ENCODE peak calls at places on chromosomes 12 and 14, in seven cellular contexts. One of them, this sample, is unnamed.

GRCh38 chr14:76961631-76962302 is 66.7 kb downstream of the IRF2BPL start:
- DNase-seq in PC-9: peak; percentile 100
- DNase-seq in IMR-90: peak; percentile 97
- DNase-seq in CD8-positive, alpha-beta T cell: peak; percentile 91
- DNase-seq in uterus: peak; percentile 90
- DNase-seq in prostate gland: peak; percentile 66
- DNase-seq in neural progenitor cell: peak; percentile 83
- DNase-seq in this sample: peak; percentile 88

GRCh38 chr14:90510208-90510607 is 113.4 kb downstream of the CALM1 start:
- DNase-seq in PC-9: peak; percentile 57
- DNase-seq in uterus: no peak
- DNase-seq in CD8-positive, alpha-beta T cell: no peak
- DNase-seq in IMR-90: no peak
- DNase-seq in neural progenitor cell: no peak
- DNase-seq in prostate gland: peak; percentile 96
- DNase-seq in this sample: no peak

GRCh38 chr14:100528962-100529560 is 58.2 kb downstream of the BEGAIN start:
- DNase-seq in prostate gland: no peak
- DNase-seq in uterus: no peak
- DNase-seq in neural progenitor cell: no peak
- DNase-seq in CD8-positive, alpha-beta T cell: no peak
- DNase-seq in PC-9: no peak
- DNase-seq in IMR-90: no peak
- DNase-seq in this sample: no peak

GRCh38 chr12:48814313-48815280 is 3.7 kb upstream of the CACNB3 start:
- DNase-seq in uterus: peak; percentile 86
- DNase-seq in PC-9: peak; percentile 46
- DNase-seq in neural progenitor cell: peak; percentile 90
- DNase-seq in prostate gland: peak; percentile 81
- DNase-seq in CD8-positive, alpha-beta T cell: peak; percentile 64
- DNase-seq in IMR-90: peak; percentile 75
- DNase-seq in this sample: no peak

GRCh38 chr14:68327231-68327630 is 465.6 kb downstream of the ZFP36L1 start:
- DNase-seq in uterus: no peak
- DNase-seq in neural progenitor cell: no peak
- DNase-seq in PC-9: no peak
- DNase-seq in IMR-90: no peak
- DNase-seq in CD8-positive, alpha-beta T cell: no peak
- DNase-seq in prostate gland: no peak
- DNase-seq in this sample: no peak

GRCh38 chr14:63164108-63164683 is 40.0 kb upstream of the RHOJ start:
- DNase-seq in prostate gland: no peak
- DNase-seq in PC-9: peak; percentile 38
- DNase-seq in uterus: no peak
- DNase-seq in CD8-positive, alpha-beta T cell: no peak
- DNase-seq in IMR-90: no peak
- DNase-seq in neural progenitor cell: no peak
- DNase-seq in this sample: no peak

GRCh38 chr12:45613306-45613705 is 116.2 kb upstream of the ARID2 start:
- DNase-seq in prostate gland: no peak
- DNase-seq in PC-9: no peak
- DNase-seq in uterus: no peak
- DNase-seq in IMR-90: peak; percentile 84
- DNase-seq in neural progenitor cell: no peak
- DNase-seq in CD8-positive, alpha-beta T cell: no peak
- DNase-seq in this sample: no peak

GRCh38 chr12:27344760-27345159 is 12.1 kb downstream of the BMAL2 start:
- DNase-seq in uterus: no peak
- DNase-seq in CD8-positive, alpha-beta T cell: no peak
- DNase-seq in IMR-90: peak; percentile 41
- DNase-seq in neural progenitor cell: no peak
- DNase-seq in prostate gland: no peak
- DNase-seq in PC-9: no peak
- DNase-seq in this sample: no peak

GRCh38 chr12:106582661-106583577 is at the start of gene RFX4:
- DNase-seq in CD8-positive, alpha-beta T cell: no peak
- DNase-seq in IMR-90: no peak
- DNase-seq in prostate gland: no peak
- DNase-seq in uterus: no peak
- DNase-seq in PC-9: no peak
- DNase-seq in neural progenitor cell: peak; percentile 89
- DNase-seq in this sample: no peak

GRCh38 chr12:111653596-111653995 is 32.2 kb downstream of the BRAP start:
- DNase-seq in uterus: no peak
- DNase-seq in PC-9: no peak
- DNase-seq in IMR-90: no peak
- DNase-seq in neural progenitor cell: no peak
- DNase-seq in CD8-positive, alpha-beta T cell: no peak
- DNase-seq in prostate gland: no peak
- DNase-seq in this sample: no peak

DNA sequence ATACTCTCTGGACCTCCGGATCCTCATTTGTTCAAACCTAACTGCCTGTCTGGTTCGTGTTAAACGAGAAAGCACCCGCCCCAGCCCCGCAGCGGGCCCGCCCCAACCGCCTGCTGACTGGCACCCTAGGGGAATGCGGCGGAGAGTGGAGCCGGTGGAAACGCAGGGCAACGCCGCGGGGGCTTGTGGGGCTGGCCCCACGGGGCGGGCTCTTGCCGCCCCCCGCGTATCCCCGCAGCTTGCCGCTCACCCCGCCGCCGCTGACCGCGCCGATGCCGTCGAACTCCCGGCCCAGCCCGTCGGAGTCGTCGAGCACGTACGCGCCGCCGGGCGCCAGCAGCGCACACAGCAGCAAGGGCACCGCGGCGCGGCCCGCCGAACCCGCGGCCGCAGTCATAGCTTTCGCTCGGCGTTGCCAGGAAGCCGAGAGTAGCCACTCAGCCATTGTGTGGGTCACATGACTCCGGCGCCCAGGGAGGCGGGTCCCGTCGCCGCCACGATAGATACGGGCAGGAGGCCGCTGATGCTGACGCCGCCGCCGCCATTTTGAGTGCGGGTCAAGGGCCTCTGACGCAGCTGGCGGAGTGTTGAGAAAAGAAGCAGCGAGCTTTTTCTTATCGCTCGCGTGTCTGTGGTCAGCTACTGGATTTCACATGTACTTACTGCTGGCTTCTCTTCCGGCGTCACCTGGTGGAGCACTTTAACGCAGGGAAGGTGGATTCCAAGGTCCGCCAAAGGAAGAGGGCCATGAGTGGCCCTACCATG is at the start of gene GALC:
- DNase-seq in PC-9: no peak
- DNase-seq in IMR-90: peak; percentile 89
- DNase-seq in uterus: peak; percentile 94
- DNase-seq in CD8-positive, alpha-beta T cell: peak; percentile 92
- DNase-seq in neural progenitor cell: peak; percentile 96
- DNase-seq in prostate gland: peak; percentile 92
- DNase-seq in this sample: peak; percentile 29
- H3K4me3 ChIP-seq in PC-9: no peak within 1 kb of the TSS
- H3K4me3 ChIP-seq in IMR-90: peak within 1 kb of the TSS; percentile 65
- H3K4me3 ChIP-seq in uterus: peak within 1 kb of the TSS; percentile 74
- H3K4me3 ChIP-seq in CD8-positive, alpha-beta T cell: peak within 1 kb of the TSS; percentile 59
- H3K4me3 ChIP-seq in neural progenitor cell: peak within 1 kb of the TSS; percentile 74
- H3K4me3 ChIP-seq in prostate gland: peak within 1 kb of the TSS; percentile 75
- H3K4me3 ChIP-seq in this sample: peak within 1 kb of the TSS; percentile 70

DNA sequence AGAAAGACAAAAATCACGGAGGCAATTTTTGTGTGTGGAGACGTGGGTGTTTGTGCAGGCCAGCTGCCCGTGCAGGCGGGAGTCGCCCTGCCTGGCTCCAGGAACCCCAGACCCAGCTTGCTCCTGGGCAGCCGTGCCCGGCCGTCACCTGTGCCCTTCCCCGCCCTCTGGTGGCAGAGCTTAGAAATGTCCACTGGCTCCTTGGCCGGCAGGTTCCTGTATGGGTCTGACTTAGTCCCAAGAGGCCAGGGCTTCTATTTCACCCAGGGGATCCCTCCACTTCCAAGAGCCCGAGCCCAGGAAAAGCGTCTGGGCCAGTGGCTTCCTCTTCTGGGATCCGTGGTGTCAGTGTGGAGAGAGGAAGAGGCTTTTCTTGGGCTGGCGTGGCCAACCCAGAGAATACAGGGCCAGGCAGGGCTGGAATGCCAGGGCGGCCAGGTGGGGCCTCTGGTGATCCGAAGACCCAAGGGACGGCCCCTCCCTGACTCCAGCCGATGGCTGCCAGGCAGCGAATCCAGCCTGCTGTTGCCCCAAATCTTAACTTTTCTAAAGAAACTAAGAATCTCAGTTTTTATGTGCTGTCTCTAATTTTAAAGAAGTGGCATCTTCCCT is 120.9 kb downstream of the TMEM132C start:
- DNase-seq in prostate gland: no peak
- DNase-seq in neural progenitor cell: peak; percentile 81
- DNase-seq in CD8-positive, alpha-beta T cell: no peak
- DNase-seq in IMR-90: no peak
- DNase-seq in uterus: peak; percentile 31
- DNase-seq in PC-9: no peak
- DNase-seq in this sample: no peak
- TF ChIP-seq CTCF in prostate gland: no peak
- TF ChIP-seq CTCF in neural progenitor cell: peak; percentile 79
- TF ChIP-seq CTCF in CD8-positive, alpha-beta T cell: no peak
- TF ChIP-seq CTCF in IMR-90: no peak
- TF ChIP-seq CTCF in uterus: peak; percentile 40
- TF ChIP-seq CTCF in PC-9: peak; percentile 65
- TF ChIP-seq CTCF in this sample: peak; percentile 39

GRCh38 chr12:50017653-50018052 is 7.6 kb downstream of the RACGAP1 start:
- DNase-seq in PC-9: no peak
- DNase-seq in neural progenitor cell: no peak
- DNase-seq in CD8-positive, alpha-beta T cell: no peak
- DNase-seq in uterus: no peak
- DNase-seq in IMR-90: peak; percentile 61
- DNase-seq in prostate gland: no peak
- DNase-seq in this sample: no peak

GRCh38 chr12:50014342-50014741 is 11.0 kb downstream of the RACGAP1 start:
- DNase-seq in uterus: no peak
- DNase-seq in IMR-90: no peak
- DNase-seq in PC-9: no peak
- DNase-seq in CD8-positive, alpha-beta T cell: no peak
- DNase-seq in neural progenitor cell: no peak
- DNase-seq in prostate gland: no peak
- DNase-seq in this sample: no peak

GRCh38 chr12:50019524-50019923 is 5.8 kb downstream of the RACGAP1 start:
- DNase-seq in CD8-positive, alpha-beta T cell: no peak
- DNase-seq in uterus: no peak
- DNase-seq in prostate gland: no peak
- DNase-seq in IMR-90: no peak
- DNase-seq in neural progenitor cell: no peak
- DNase-seq in PC-9: no peak
- DNase-seq in this sample: no peak

GRCh38 chr12:50018968-50019367 is 6.3 kb downstream of the RACGAP1 start:
- DNase-seq in CD8-positive, alpha-beta T cell: no peak
- DNase-seq in PC-9: no peak
- DNase-seq in prostate gland: no peak
- DNase-seq in neural progenitor cell: no peak
- DNase-seq in uterus: no peak
- DNase-seq in IMR-90: no peak
- DNase-seq in this sample: no peak

DNA sequence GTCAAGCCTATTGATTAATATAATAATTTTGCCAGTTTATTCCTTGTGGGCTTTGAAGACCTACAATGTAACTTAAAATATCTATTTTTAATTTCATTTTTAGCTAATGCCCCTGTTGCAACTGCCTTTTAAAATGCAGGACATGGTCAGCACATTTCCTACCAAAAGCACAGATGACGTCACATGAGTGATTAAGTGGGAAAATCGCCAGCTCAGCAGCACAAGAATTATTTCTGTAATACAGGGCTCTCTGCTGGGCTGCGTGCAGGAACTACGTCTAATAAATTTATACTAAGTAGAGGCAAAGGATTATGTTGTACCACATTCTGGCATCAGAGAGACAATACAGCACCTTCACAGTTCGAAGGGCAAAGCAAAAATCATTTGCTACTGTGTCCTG is 8.2 kb downstream of the RACGAP1 start:
- DNase-seq in CD8-positive, alpha-beta T cell: no peak
- DNase-seq in uterus: peak; percentile 72
- DNase-seq in neural progenitor cell: no peak
- DNase-seq in IMR-90: peak; percentile 93
- DNase-seq in PC-9: no peak
- DNase-seq in prostate gland: no peak
- DNase-seq in this sample: peak; percentile 43
- H3K4me3 ChIP-seq in CD8-positive, alpha-beta T cell: no peak overlapping the region
- H3K4me3 ChIP-seq in uterus: no peak overlapping the region
- H3K4me3 ChIP-seq in neural progenitor cell: no peak overlapping the region
- H3K4me3 ChIP-seq in IMR-90: peak overlapping the region; percentile 35
- H3K4me3 ChIP-seq in PC-9: no peak overlapping the region
- H3K4me3 ChIP-seq in prostate gland: no peak overlapping the region
- H3K4me3 ChIP-seq in this sample: peak overlapping the region; percentile 23

GRCh38 chr12:58288191-58288590 is 346.8 kb downstream of the ATP23 start:
- DNase-seq in IMR-90: peak; percentile 67
- DNase-seq in prostate gland: no peak
- DNase-seq in PC-9: no peak
- DNase-seq in CD8-positive, alpha-beta T cell: no peak
- DNase-seq in neural progenitor cell: no peak
- DNase-seq in uterus: no peak
- DNase-seq in this sample: no peak
- TF ChIP-seq CTCF in IMR-90: no peak
- TF ChIP-seq CTCF in prostate gland: no peak
- TF ChIP-seq CTCF in PC-9: no peak
- TF ChIP-seq CTCF in CD8-positive, alpha-beta T cell: no peak
- TF ChIP-seq CTCF in neural progenitor cell: no peak
- TF ChIP-seq CTCF in uterus: no peak
- TF ChIP-seq CTCF in this sample: no peak

GRCh38 chr12:130710001-130710732 is 5.9 kb downstream of the RIMBP2 start:
- DNase-seq in PC-9: no peak
- DNase-seq in prostate gland: no peak
- DNase-seq in neural progenitor cell: no peak
- DNase-seq in CD8-positive, alpha-beta T cell: no peak
- DNase-seq in IMR-90: no peak
- DNase-seq in uterus: no peak
- DNase-seq in this sample: no peak

GRCh38 chr12:130712346-130713065 is 3.6 kb downstream of the RIMBP2 start:
- DNase-seq in PC-9: no peak
- DNase-seq in neural progenitor cell: no peak
- DNase-seq in CD8-positive, alpha-beta T cell: no peak
- DNase-seq in uterus: no peak
- DNase-seq in prostate gland: no peak
- DNase-seq in IMR-90: no peak
- DNase-seq in this sample: no peak

GRCh38 chr12:130713581-130713991 is 2.5 kb downstream of the RIMBP2 start:
- DNase-seq in PC-9: no peak
- DNase-seq in IMR-90: no peak
- DNase-seq in uterus: peak; percentile 18
- DNase-seq in prostate gland: no peak
- DNase-seq in CD8-positive, alpha-beta T cell: no peak
- DNase-seq in neural progenitor cell: no peak
- DNase-seq in this sample: no peak

GRCh38 chr12:130710733-130711080 is 5.4 kb downstream of the RIMBP2 start:
- DNase-seq in PC-9: no peak
- DNase-seq in CD8-positive, alpha-beta T cell: no peak
- DNase-seq in prostate gland: no peak
- DNase-seq in uterus: no peak
- DNase-seq in neural progenitor cell: no peak
- DNase-seq in IMR-90: no peak
- DNase-seq in this sample: no peak

GRCh38 chr12:130711751-130712150 is 4.3 kb downstream of the RIMBP2 start:
- DNase-seq in CD8-positive, alpha-beta T cell: no peak
- DNase-seq in uterus: no peak
- DNase-seq in neural progenitor cell: no peak
- DNase-seq in PC-9: no peak
- DNase-seq in prostate gland: no peak
- DNase-seq in IMR-90: no peak
- DNase-seq in this sample: no peak
- H3K4me3 ChIP-seq in CD8-positive, alpha-beta T cell: no peak overlapping the region
- H3K4me3 ChIP-seq in uterus: no peak overlapping the region
- H3K4me3 ChIP-seq in neural progenitor cell: no peak overlapping the region
- H3K4me3 ChIP-seq in PC-9: no peak overlapping the region
- H3K4me3 ChIP-seq in prostate gland: no peak overlapping the region
- H3K4me3 ChIP-seq in IMR-90: no peak overlapping the region
- H3K4me3 ChIP-seq in this sample: no peak overlapping the region

This sample was measured in epithelial cell of proximal tubule.